ENCODE peak calls at places on chromosomes 7 and 10, in nine cellular contexts. W, V, U, X, H, E, D, F and C are unnamed samples.

GRCh38 chr10:114575417-114576131 is 82.5 kb downstream of the ABLIM1 start:
- DNase-seq in W (no peak), V (no peak), U (no peak), X (no peak), H (no peak), E (no peak), D (no peak), F (no peak), C (no peak)

GRCh38 chr7:17408245-17408903 is 109.9 kb downstream of the AHR start:
- DNase-seq in W (no peak), V (peak; percentile 30), U (peak; percentile 70), X (peak; percentile 92), H (no peak), E (peak; percentile 74), D (no peak), F (no peak), C (peak; percentile 33)

GRCh38 chr10:33386926-33387325 is 52.5 kb upstream of the NRP1 start:
- DNase-seq in W (no peak), V (no peak), U (no peak), X (peak; percentile 83), H (no peak), E (no peak), D (no peak), F (no peak), C (no peak)

GRCh38 chr7:116524221-116524608 is 621 bp upstream of the CAV1 start:
- DNase-seq in W (no peak), V (no peak), U (no peak), X (no peak), H (no peak), E (no peak), D (no peak), F (no peak), C (no peak)

GRCh38 chr10:75042292-75042974 is 69.0 kb upstream of the SAMD8 start:
- DNase-seq in W (no peak), V (no peak), U (no peak), X (peak; percentile 23), H (no peak), E (no peak), D (no peak), F (no peak), C (no peak)

GRCh38 chr7:87339373-87339897 is 6.0 kb upstream of the CROT start:
- DNase-seq in W (no peak), V (no peak), U (no peak), X (no peak), H (no peak), E (no peak), D (no peak), F (no peak), C (no peak)

GRCh38 chr7:128117691-128118090 is 86.5 kb upstream of the LRRC4 start:
- DNase-seq in W (peak; percentile 58), V (no peak), U (peak; percentile 30), X (no peak), H (no peak), E (peak; percentile 58), D (peak; percentile 38), F (no peak), C (no peak)

GRCh38 chr10:127878474-127879055 is 14.2 kb downstream of the CLRN3 start:
- DNase-seq in W (no peak), V (peak; percentile 19), U (no peak), X (no peak), H (no peak), E (peak; percentile 44), D (no peak), F (no peak), C (no peak)

GRCh38 chr10:77117501-77117900 is 520.1 kb downstream of the KCNMA1 start:
- DNase-seq in W (no peak), V (no peak), U (no peak), X (no peak), H (no peak), E (no peak), D (no peak), F (no peak), C (no peak)

GRCh38 chr7:45237788-45238461 is 80.3 kb downstream of the RAMP3 start:
- DNase-seq in W (peak; percentile 77), V (no peak), U (no peak), X (no peak), H (no peak), E (no peak), D (peak; percentile 69), F (no peak), C (no peak)

GRCh38 chr10:131147301-131147975 is 164.1 kb downstream of the TCERG1L start:
- DNase-seq in W (no peak), V (no peak), U (no peak), X (no peak), H (no peak), E (no peak), D (no peak), F (no peak), C (no peak)

GRCh38 chr10:34018129-34018528 is 683.7 kb upstream of the NRP1 start:
- DNase-seq in W (no peak), V (no peak), U (no peak), X (peak; percentile 12), H (no peak), E (no peak), D (no peak), F (no peak), C (no peak)

GRCh38 chr7:151237244-151238189 is 5.2 kb downstream of the CHPF2 start:
- DNase-seq in W (no peak), V (no peak), U (no peak), X (no peak), H (no peak), E (no peak), D (no peak), F (no peak), C (no peak)

GRCh38 chr10:27861781-27862180 is 116.2 kb upstream of the MKX start:
- DNase-seq in W (no peak), V (no peak), U (no peak), X (no peak), H (no peak), E (no peak), D (no peak), F (no peak), C (no peak)

GRCh38 chr10:49631975-49632374 is 18.1 kb downstream of the CHAT start:
- DNase-seq in W (no peak), V (no peak), U (peak; percentile 38), X (no peak), H (no peak), E (peak; percentile 9), D (no peak), F (no peak), C (no peak)

GRCh38 chr7:4634166-4634565 is 47.9 kb upstream of the FOXK1 start:
- DNase-seq in W (no peak), V (no peak), U (no peak), X (peak; percentile 48), H (no peak), E (no peak), D (no peak), F (no peak), C (no peak)

GRCh38 chr7:135771961-135772638 is 23.5 kb upstream of the FAM180A start:
- DNase-seq in W (peak; percentile 67), V (no peak), U (no peak), X (peak; percentile 76), H (no peak), E (no peak), D (no peak), F (no peak), C (no peak)

GRCh38 chr7:19113855-19114590 is 3.4 kb downstream of the TWIST1 start:
- DNase-seq in W (no peak), V (no peak), U (no peak), X (peak; percentile 28), H (no peak), E (no peak), D (no peak), F (no peak), C (no peak)

GRCh38 chr7:19112290-19113000 is 5.0 kb downstream of the TWIST1 start:
- DNase-seq in W (no peak), V (no peak), U (no peak), X (peak; percentile 78), H (no peak), E (no peak), D (no peak), F (peak; percentile 63), C (no peak)

GRCh38 chr7:19113001-19113349 is 4.5 kb downstream of the TWIST1 start:
- DNase-seq in W (no peak), V (no peak), U (no peak), X (no peak), H (no peak), E (no peak), D (no peak), F (no peak), C (no peak)

GRCh38 chr7:19116121-19117080 is 1.0 kb downstream of the TWIST1 start:
- DNase-seq in W (no peak), V (no peak), U (peak; percentile 62), X (peak; percentile 72), H (no peak), E (no peak), D (no peak), F (peak; percentile 64), C (peak; percentile 56)

DNA sequence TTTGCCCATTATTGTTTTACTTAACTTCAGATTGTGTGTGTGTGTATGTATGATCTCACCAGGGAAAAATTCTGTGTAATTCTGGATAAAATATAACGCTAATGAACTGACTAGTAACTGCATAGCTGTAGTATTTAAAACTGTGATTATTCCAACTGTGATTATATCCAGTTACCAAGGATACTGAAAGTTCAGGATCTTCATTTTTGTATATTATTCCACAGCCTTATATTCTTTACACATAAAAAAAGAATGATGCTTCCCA is 2.9 kb downstream of the TWIST1 start:
- DNase-seq in W (no peak), V (no peak), U (no peak), X (peak; percentile 41), H (no peak), E (no peak), D (no peak), F (no peak), C (no peak)
- H3K27ac ChIP-seq in W (no peak overlapping the region), V (no peak overlapping the region), U (peak overlapping the region; percentile 17), X (no peak overlapping the region), H (no peak overlapping the region), E (no peak overlapping the region), D (no peak overlapping the region), F (no peak overlapping the region), C (no peak overlapping the region)

DNA sequence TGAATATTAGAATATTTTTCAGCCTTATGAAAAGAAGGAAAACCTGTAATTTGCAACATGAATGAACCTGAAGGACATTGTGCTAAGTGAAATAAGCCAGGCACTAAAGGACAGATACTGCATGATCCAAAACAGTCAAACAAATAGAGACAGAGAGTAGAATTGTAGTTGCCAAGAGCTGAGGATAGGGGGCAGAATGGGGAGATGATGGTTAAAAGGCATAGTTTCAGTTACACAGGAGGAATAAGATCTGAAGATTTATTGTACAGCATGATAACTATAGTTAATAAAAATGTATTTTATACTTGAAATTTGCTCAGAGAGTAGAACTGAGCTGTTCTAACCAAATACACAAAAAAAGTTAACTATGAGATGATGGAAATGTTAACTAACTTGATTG is 149.0 kb upstream of the TMEM106B start:
- DNase-seq in W (no peak), V (no peak), U (no peak), X (peak; percentile 8), H (no peak), E (no peak), D (no peak), F (no peak), C (no peak)
- TF ChIP-seq CTCF in W (no peak), V (peak; percentile 16), U (no peak), X (peak; percentile 44), H (no peak), E (no peak), D (no peak), F (peak; percentile 52), C (no peak)

GRCh38 chr10:1109795-1110673 is 53.8 kb downstream of the WDR37 start:
- DNase-seq in W (no peak), V (peak; percentile 72), U (no peak), X (peak; percentile 86), H (peak; percentile 42), E (peak; percentile 88), D (no peak), F (peak; percentile 81), C (peak; percentile 65)
- H3K27ac ChIP-seq in W (no peak overlapping the region), V (peak overlapping the region; percentile 49), U (no peak overlapping the region), X (no peak overlapping the region), H (peak overlapping the region; percentile 24), E (peak overlapping the region; percentile 45), D (no peak overlapping the region), F (no peak overlapping the region), C (no peak overlapping the region)

GRCh38 chr10:86536294-86536861 is 14.8 kb upstream of the WAPL start:
- DNase-seq in W (no peak), V (no peak), U (no peak), X (no peak), H (no peak), E (peak; percentile 58), D (no peak), F (peak; percentile 59), C (no peak)
- TF ChIP-seq CTCF in W (no peak), V (no peak), U (no peak), X (no peak), H (no peak), E (no peak), D (no peak), F (no peak), C (no peak)